ENCODE peak calls at places on chromosomes 3 and 15, in nine cellular contexts. T, O, U, N, C, K, Y, W and X are unnamed samples. For H3K9me3, the result is how much of the 10 kb centered on the place peaks cover.

GRCh38 chr3:62131620-62132019 is 241.7 kb downstream of the FEZF2 start:
- DNase-seq in T (no peak), O (no peak), U (no peak), N (no peak), C (no peak), K (no peak), Y (peak), W (no peak), X (no peak)

GRCh38 chr15:98850991-98851776 is 156.4 kb downstream of the PGPEP1L start:
- DNase-seq in T (peak), O (peak), U (peak), N (peak), C (peak), K (no peak), Y (peak), W (peak), X (peak)

GRCh38 chr3:188104050-188104449 is 49.9 kb upstream of the LPP start:
- DNase-seq in T (no peak), O (no peak), U (no peak), N (no peak), C (no peak), K (no peak), Y (no peak), W (no peak), X (no peak)

GRCh38 chr3:136184703-136185102 is 11.4 kb downstream of the MSL2 start:
- DNase-seq in T (no peak), O (no peak), U (no peak), N (no peak), C (no peak), K (no peak), Y (no peak), W (no peak), X (no peak)

GRCh38 chr3:85432081-85432480 is 473.3 kb downstream of the CADM2 start:
- DNase-seq in T (no peak), O (no peak), U (no peak), N (no peak), C (no peak), K (no peak), Y (no peak), W (no peak), X (no peak)

GRCh38 chr3:183371672-183371968 is 56.8 kb downstream of the MCF2L2 start:
- DNase-seq in T (no peak), O (peak), U (no peak), N (no peak), C (no peak), K (no peak), Y (peak), W (no peak), X (peak)

GRCh38 chr3:39065197-39065596 is 13.4 kb downstream of the WDR48 start:
- DNase-seq in T (no peak), O (peak), U (no peak), N (no peak), C (no peak), K (no peak), Y (peak), W (no peak), X (no peak)

GRCh38 chr3:76912966-76913365 is 126.9 kb upstream of the ROBO2 start:
- DNase-seq in T (no peak), O (no peak), U (no peak), N (no peak), C (no peak), K (no peak), Y (no peak), W (no peak), X (no peak)

GRCh38 chr3:11185564-11186317 is 31.4 kb downstream of the HRH1 start:
- DNase-seq in T (peak), O (peak), U (peak), N (peak), C (peak), K (peak), Y (peak), W (peak), X (peak)

GRCh38 chr3:39287216-39287858 is 7.5 kb upstream of the CX3CR1 start:
- DNase-seq in T (no peak), O (peak), U (no peak), N (no peak), C (no peak), K (no peak), Y (no peak), W (no peak), X (no peak)

GRCh38 chr3:46087871-46088270 is 60.6 kb upstream of the XCR1 start:
- DNase-seq in T (no peak), O (peak), U (peak), N (no peak), C (no peak), K (no peak), Y (no peak), W (no peak), X (peak)

GRCh38 chr3:161700998-161701397 is 204.4 kb downstream of the OTOL1 start:
- DNase-seq in T (no peak), O (peak), U (no peak), N (no peak), C (no peak), K (no peak), Y (no peak), W (no peak), X (no peak)

GRCh38 chr15:40282144-40282869 is 557 bp downstream of the ANKRD63 start:
- DNase-seq in T (peak), O (peak), U (no peak), N (no peak), C (no peak), K (no peak), Y (no peak), W (peak), X (no peak)

GRCh38 chr15:85750807-85751730 is 43.7 kb downstream of the KLHL25 start:
- DNase-seq in T (no peak), O (no peak), U (peak), N (peak), C (no peak), K (no peak), Y (no peak), W (no peak), X (no peak)

GRCh38 chr3:95654567-95655362 is 1159.6 kb upstream of the EPHA6 start:
- DNase-seq in T (no peak), O (no peak), U (no peak), N (no peak), C (no peak), K (no peak), Y (no peak), W (no peak), X (no peak)

GRCh38 chr15:68599560-68600071 is 20.8 kb downstream of the CORO2B start:
- DNase-seq in T (no peak), O (no peak), U (no peak), N (no peak), C (no peak), K (no peak), Y (no peak), W (no peak), X (no peak)

GRCh38 chr15:68717952-68718351 is 102.7 kb downstream of the ANP32A start:
- DNase-seq in T (no peak), O (no peak), U (no peak), N (no peak), C (no peak), K (no peak), Y (no peak), W (no peak), X (no peak)

GRCh38 chr15:60580068-60580467 is 101.1 kb upstream of the ICE2 start:
- DNase-seq in T (no peak), O (no peak), U (no peak), N (no peak), C (no peak), K (no peak), Y (no peak), W (no peak), X (no peak)

GRCh38 chr3:165643433-165643824 is 193.8 kb downstream of the BCHE start:
- DNase-seq in T (no peak), O (peak), U (no peak), N (no peak), C (no peak), K (peak), Y (no peak), W (no peak), X (no peak)

GRCh38 chr3:189824629-189825312 is 193.6 kb downstream of the TP63 start:
- DNase-seq in T (no peak), O (peak), U (no peak), N (peak), C (no peak), K (peak), Y (no peak), W (no peak), X (no peak)

GRCh38 chr3:13231781-13232515 is 158.7 kb upstream of the IQSEC1 start:
- DNase-seq in T (no peak), O (no peak), U (no peak), N (no peak), C (no peak), K (no peak), Y (no peak), W (no peak), X (no peak)

GRCh38 chr3:162390891-162391290 is 894.3 kb downstream of the OTOL1 start:
- DNase-seq in T (no peak), O (peak), U (no peak), N (no peak), C (no peak), K (peak), Y (peak), W (no peak), X (no peak)

GRCh38 chr15:39969871-39970270 is 36.0 kb downstream of the EIF2AK4 start:
- DNase-seq in T (peak), O (no peak), U (peak), N (peak), C (peak), K (no peak), Y (peak), W (peak), X (no peak)

GRCh38 chr3:32780735-32781210 is 37.0 kb upstream of the TRIM71 start:
- DNase-seq in T (peak), O (peak), U (peak), N (no peak), C (peak), K (no peak), Y (peak), W (peak), X (no peak)

GRCh38 chr15:64897345-64897985 is 14.2 kb upstream of the ANKDD1A start:
- DNase-seq in T (peak), O (peak), U (peak), N (peak), C (peak), K (no peak), Y (no peak), W (peak), X (no peak)

GRCh38 chr3:49007771-49008528 is 759 bp downstream of the WDR6 start:
- DNase-seq in T (peak), O (peak), U (peak), N (peak), C (peak), K (peak), Y (peak), W (peak), X (peak)

GRCh38 chr3:126659915-126660886 is 5.3 kb upstream of the TXNRD3 start:
- DNase-seq in T (no peak), O (peak), U (no peak), N (no peak), C (no peak), K (no peak), Y (no peak), W (no peak), X (peak)

GRCh38 chr3:143307613-143308183 is 188.1 kb downstream of the CHST2 start:
- DNase-seq in T (peak), O (peak), U (no peak), N (no peak), C (no peak), K (no peak), Y (no peak), W (no peak), X (no peak)

GRCh38 chr15:51576911-51577500 is 45.6 kb downstream of the DMXL2 start:
- DNase-seq in T (no peak), O (peak), U (peak), N (peak), C (no peak), K (no peak), Y (no peak), W (no peak), X (no peak)

GRCh38 chr3:13104511-13104910 is 31.3 kb upstream of the IQSEC1 start:
- DNase-seq in T (no peak), O (no peak), U (no peak), N (no peak), C (no peak), K (no peak), Y (no peak), W (peak), X (no peak)

GRCh38 chr3:195748661-195749060 is 27.9 kb downstream of the MUC20 start:
- DNase-seq in T (no peak), O (no peak), U (no peak), N (no peak), C (no peak), K (no peak), Y (no peak), W (peak), X (no peak)

GRCh38 chr3:149732234-149732633 is 20.1 kb downstream of the COMMD2 start:
- DNase-seq in T (no peak), O (no peak), U (no peak), N (no peak), C (no peak), K (no peak), Y (no peak), W (no peak), X (no peak)

GRCh38 chr15:29093065-29093435 is 176.6 kb downstream of the NSMCE3 start:
- DNase-seq in T (no peak), O (no peak), U (peak), N (no peak), C (no peak), K (no peak), Y (no peak), W (no peak), X (no peak)

GRCh38 chr3:53974314-53974713 is 82.7 kb upstream of the SELENOK start:
- DNase-seq in T (no peak), O (no peak), U (no peak), N (no peak), C (no peak), K (no peak), Y (no peak), W (no peak), X (no peak)

GRCh38 chr15:39914977-39915376 is 5.1 kb downstream of the GPR176 start:
- DNase-seq in T (no peak), O (no peak), U (no peak), N (no peak), C (no peak), K (no peak), Y (no peak), W (no peak), X (no peak)

GRCh38 chr15:25249236-25250010 is 189.4 kb downstream of the UBE3A start:
- DNase-seq in T (no peak), O (no peak), U (no peak), N (no peak), C (no peak), K (no peak), Y (no peak), W (peak), X (peak)
- H3K9me3 ChIP-seq in T (under half), O (under half), U (half or more), N (under half), C (under half), K (half or more), Y (under half), W (under half), X (half or more)

GRCh38 chr3:69072928-69073327 is 7.2 kb downstream of the UBA3 start:
- DNase-seq in T (no peak), O (no peak), U (no peak), N (no peak), C (no peak), K (no peak), Y (no peak), W (no peak), X (no peak)
- H3K9me3 ChIP-seq in T (under half), O (under half), U (under half), N (under half), C (under half), K (under half), Y (under half), W (under half), X (under half)

DNA sequence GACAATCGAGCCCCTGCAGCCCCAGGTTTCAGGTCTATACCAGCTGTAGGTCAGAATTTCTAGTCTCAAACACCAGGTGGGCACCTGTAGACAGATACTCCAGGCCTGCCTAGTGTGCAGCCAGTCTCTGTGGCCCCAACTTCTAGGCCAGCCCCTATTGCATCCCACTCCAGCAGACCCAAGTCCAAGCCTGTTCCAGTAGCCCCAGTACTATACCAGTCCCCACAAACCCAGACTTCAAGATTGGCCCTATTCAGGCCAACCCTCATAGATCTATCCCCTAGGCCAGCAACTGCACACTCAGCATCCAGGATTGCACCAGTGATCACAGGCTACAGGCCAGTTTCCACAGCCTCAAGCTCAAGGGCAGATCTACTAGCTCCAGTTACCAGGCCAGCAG is 344.0 kb downstream of the PYDC2 start:
- DNase-seq in T (no peak), O (no peak), U (no peak), N (no peak), C (no peak), K (no peak), Y (no peak), W (no peak), X (no peak)
- H3K9me3 ChIP-seq in T (under half), O (under half), U (under half), N (under half), C (under half), K (under half), Y (under half), W (under half), X (under half)

DNA sequence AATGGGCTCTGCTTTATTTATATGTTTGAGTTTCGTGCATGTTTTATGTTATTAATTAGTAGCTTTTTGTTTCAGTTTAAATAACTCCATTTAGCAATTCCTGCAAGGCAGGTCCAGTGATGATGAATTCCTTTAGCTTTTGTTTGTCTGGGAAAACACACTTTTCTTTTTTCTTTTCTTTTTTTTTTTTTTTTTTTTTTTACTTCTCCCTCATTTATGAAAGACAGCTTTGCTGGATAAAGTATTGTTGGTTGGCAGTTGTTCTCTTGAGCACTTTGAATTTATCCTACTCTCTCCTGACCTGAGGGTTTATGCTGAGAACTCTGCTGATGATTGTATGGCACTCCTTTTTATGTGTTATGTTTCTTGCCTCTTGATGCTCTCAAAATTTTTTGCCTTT is 35.7 kb downstream of the TMEM39A start:
- DNase-seq in T (no peak), O (no peak), U (no peak), N (no peak), C (no peak), K (no peak), Y (no peak), W (no peak), X (no peak)
- H3K9me3 ChIP-seq in T (under half), O (under half), U (under half), N (under half), C (half or more), K (under half), Y (under half), W (under half), X (under half)

DNA sequence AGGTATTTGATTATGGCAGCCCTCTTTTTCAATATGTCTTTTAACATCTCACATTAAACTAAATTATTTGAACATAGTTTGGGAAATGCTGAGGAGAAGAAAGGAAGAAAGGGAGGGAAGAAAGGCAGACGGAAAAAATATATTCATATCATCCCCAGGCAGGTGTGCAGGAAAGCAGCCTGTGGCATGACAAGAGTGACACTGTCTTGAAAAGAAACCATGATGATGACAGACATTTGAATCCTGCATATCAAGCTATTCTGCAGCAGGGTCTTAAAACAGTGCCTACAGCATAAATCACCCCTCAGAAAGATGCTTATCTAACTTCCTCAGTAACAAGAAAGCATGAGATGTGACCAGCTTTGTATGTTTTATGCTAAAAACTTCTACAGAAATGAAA is 144.5 kb upstream of the GRM7 start:
- DNase-seq in T (no peak), O (no peak), U (no peak), N (no peak), C (no peak), K (no peak), Y (no peak), W (no peak), X (no peak)
- H3K9me3 ChIP-seq in T (under half), O (under half), U (under half), N (under half), C (under half), K (under half), Y (under half), W (under half), X (under half)